ENCODE peak calls at places on chromosomes 12 and 14, in seven cellular contexts. I, Z, B, J, F, U and T are unnamed samples.

GRCh38 chr12:6631549-6631961 is 4.2 kb downstream of the LPAR5 start:
- DNase-seq in J (no peak), U (no peak), Z (no peak), I (no peak), F (no peak), B (no peak), T (no peak)

GRCh38 chr14:71321556-71322315 is 414.5 kb downstream of the PCNX1 start:
- DNase-seq in B (no peak), I (peak; percentile 54), Z (no peak), U (peak; percentile 22), F (peak; percentile 66), J (peak; percentile 84), T (no peak)

GRCh38 chr12:62898568-62898967 is 36.4 kb downstream of the PPM1H start:
- DNase-seq in U (no peak), J (peak; percentile 32), I (no peak), Z (no peak), B (no peak), F (no peak), T (no peak)

GRCh38 chr12:65493893-65494205 is 215.4 kb downstream of the MSRB3 start:
- DNase-seq in Z (no peak), B (no peak), F (no peak), I (no peak), J (peak; percentile 22), U (no peak), T (no peak)

GRCh38 chr14:95482967-95483842 is 33.2 kb downstream of the SYNE3 start:
- DNase-seq in Z (no peak), J (peak; percentile 96), I (peak; percentile 94), B (no peak), U (peak; percentile 79), F (no peak), T (no peak)

GRCh38 chr12:43980627-43981191 is 144.8 kb downstream of the TMEM117 start:
- DNase-seq in J (no peak), I (no peak), B (no peak), F (no peak), Z (no peak), U (no peak), T (no peak)

GRCh38 chr14:37329189-37330001 is 131.7 kb downstream of the MIPOL1 start:
- DNase-seq in B (no peak), I (no peak), F (no peak), U (no peak), Z (no peak), J (no peak), T (no peak)

GRCh38 chr12:113040722-113041168 is 15.8 kb upstream of the DTX1 start:
- DNase-seq in Z (no peak), B (no peak), F (no peak), U (peak; percentile 84), I (peak; percentile 94), J (peak; percentile 96), T (no peak)

GRCh38 chr14:31932675-31933074 is 144.4 kb upstream of the ARHGAP5 start:
- DNase-seq in F (no peak), I (no peak), U (no peak), B (no peak), J (no peak), Z (no peak), T (no peak)

GRCh38 chr12:70292017-70292776 is 49.0 kb downstream of the CNOT2 start:
- DNase-seq in U (no peak), Z (no peak), I (no peak), B (no peak), J (no peak), F (no peak), T (no peak)

GRCh38 chr12:12025799-12026386 is 44.8 kb upstream of the BCL2L14 start:
- DNase-seq in Z (no peak), U (no peak), J (no peak), B (no peak), I (no peak), F (no peak), T (no peak)

GRCh38 chr14:67607646-67608045 is 7.6 kb upstream of the PIGH start:
- DNase-seq in Z (no peak), F (no peak), U (no peak), I (no peak), B (no peak), J (no peak), T (no peak)

GRCh38 chr12:65891987-65892481 is 67.8 kb downstream of the HMGA2 start:
- DNase-seq in F (no peak), J (peak; percentile 98), B (no peak), I (peak; percentile 98), Z (no peak), U (peak; percentile 94), T (no peak)

GRCh38 chr14:90644882-90645281 is 171.3 kb downstream of the TTC7B start:
- DNase-seq in U (no peak), J (peak; percentile 25), F (no peak), Z (no peak), I (peak; percentile 85), B (no peak), T (no peak)

GRCh38 chr12:65824314-65824563 is at the start of gene HMGA2:
- DNase-seq in Z (no peak), J (no peak), U (no peak), F (no peak), I (no peak), B (no peak), T (no peak)

GRCh38 chr14:75283162-75283883 is 4.7 kb downstream of the FOS start:
- DNase-seq in Z (peak; percentile 44), F (no peak), J (no peak), U (no peak), I (peak; percentile 31), B (no peak), T (no peak)

GRCh38 chr12:6434205-6435180 is 10.3 kb upstream of the CD27 start:
- DNase-seq in B (no peak), U (no peak), I (no peak), Z (no peak), F (no peak), J (no peak), T (no peak)

GRCh38 chr12:49827351-49828099 is 688 bp downstream of the NCKAP5L start:
- DNase-seq in B (peak; percentile 21), Z (peak; percentile 31), J (peak; percentile 78), F (peak; percentile 12), I (peak; percentile 85), U (peak; percentile 66), T (no peak)

GRCh38 chr12:111387747-111388365 is 17.9 kb upstream of the SH2B3 start:
- DNase-seq in U (no peak), F (no peak), J (no peak), B (no peak), Z (no peak), I (no peak), T (no peak)

GRCh38 chr14:95303107-95303506 is 16.6 kb downstream of the CLMN start:
- DNase-seq in U (no peak), B (no peak), Z (no peak), J (no peak), I (no peak), F (no peak), T (no peak)

GRCh38 chr12:27003421-27004311 is 10.5 kb downstream of the TM7SF3 start:
- DNase-seq in Z (no peak), B (no peak), I (no peak), J (no peak), U (no peak), F (peak; percentile 61), T (no peak)

GRCh38 chr14:98189521-98189920 is 1082.5 kb downstream of the BCL11B start:
- DNase-seq in I (no peak), B (no peak), Z (no peak), U (no peak), F (no peak), J (no peak), T (peak; percentile 77)

GRCh38 chr12:65779091-65779642 is 45.1 kb upstream of the HMGA2 start:
- DNase-seq in U (peak; percentile 59), F (no peak), J (peak; percentile 82), Z (no peak), B (no peak), I (peak; percentile 73), T (no peak)

GRCh38 chr12:111068281-111068680 is 147.9 kb upstream of the MYL2 start:
- DNase-seq in F (peak; percentile 25), Z (peak; percentile 8), I (no peak), J (no peak), B (no peak), U (no peak), T (no peak)

GRCh38 chr14:50775357-50775756 is 55.6 kb downstream of the NIN start:
- DNase-seq in J (peak; percentile 98), Z (no peak), I (peak; percentile 84), U (peak; percentile 77), F (no peak), B (no peak), T (no peak)

GRCh38 chr12:104985206-104985605 is 910 bp upstream of the NOPCHAP1 start:
- DNase-seq in Z (no peak), F (no peak), J (peak; percentile 10), U (no peak), B (no peak), I (peak; percentile 31), T (no peak)

GRCh38 chr12:57458665-57459054 is 925 bp upstream of the GLI1 start:
- DNase-seq in Z (no peak), U (no peak), I (no peak), J (no peak), B (no peak), F (no peak), T (no peak)

GRCh38 chr14:62143235-62143634 is 381.0 kb downstream of the SNAPC1 start:
- DNase-seq in Z (no peak), U (no peak), B (no peak), F (no peak), J (peak; percentile 7), I (peak; percentile 3), T (no peak)

GRCh38 chr14:97106609-97107008 is 309.4 kb downstream of the VRK1 start:
- DNase-seq in J (no peak), B (no peak), I (peak; percentile 70), Z (no peak), U (no peak), F (no peak), T (no peak)

GRCh38 chr12:6224550-6224949 is 24.4 kb downstream of the CD9 start:
- DNase-seq in I (peak; percentile 55), U (no peak), Z (no peak), B (no peak), J (no peak), F (peak; percentile 92), T (no peak)

GRCh38 chr12:114381177-114381576 is 24.8 kb downstream of the TBX5 start:
- DNase-seq in F (no peak), I (no peak), J (no peak), U (no peak), B (no peak), Z (no peak), T (no peak)